ENCODE peak calls at places on chromosome 11, in ten cellular contexts. E is ovary, H is neural progenitor cell, K is PC-3, V is mesendoderm, F is iPS DF 6.9, A is GM12878, C is HCT116, Y is ascending aorta, Z is tibial nerve. J is an unnamed sample. For H3K4me1, the result is how much of the 10 kb centered on the place peaks cover.

GRCh38 chr11:10838083-10838482 is 19.8 kb downstream of the ZBED5 start:
- DNase-seq in E (no peak), H (no peak), K (no peak), V (no peak), F (no peak), A (no peak), C (no peak), Y (no peak), Z (no peak), J (no peak)

GRCh38 chr11:66002648-66003225 is 434 bp downstream of the BANF1 start:
- DNase-seq in E (peak), H (no peak), K (peak), V (peak), F (no peak), A (no peak), C (no peak), Y (no peak), Z (peak), J (no peak)

GRCh38 chr11:83827520-83827919 is 541.4 kb upstream of the CCDC90B start:
- DNase-seq in E (no peak), H (no peak), K (no peak), V (no peak), F (no peak), A (no peak), C (no peak), Y (no peak), Z (no peak), J (no peak)

GRCh38 chr11:31981457-31981856 is 109.4 kb upstream of the RCN1 start:
- DNase-seq in E (no peak), H (no peak), K (no peak), V (no peak), F (no peak), A (no peak), C (no peak), Y (no peak), Z (no peak), J (no peak)

GRCh38 chr11:12075822-12076821 is 34.3 kb upstream of the MICAL2 start:
- DNase-seq in E (no peak), H (no peak), K (peak), V (no peak), F (no peak), A (no peak), C (no peak), Y (peak), Z (no peak), J (no peak)

GRCh38 chr11:77083553-77084245 is 16.9 kb downstream of the CAPN5 start:
- DNase-seq in E (peak), H (no peak), K (no peak), V (no peak), F (no peak), A (no peak), C (no peak), Y (peak), Z (no peak), J (peak)

GRCh38 chr11:74909363-74909762 is 39.5 kb downstream of the XRRA1 start:
- DNase-seq in E (no peak), H (no peak), K (no peak), V (no peak), F (no peak), A (no peak), C (no peak), Y (no peak), Z (no peak), J (no peak)

GRCh38 chr11:65419773-65420481 is 2.7 kb upstream of the NEAT1 start:
- DNase-seq in E (peak), H (peak), K (peak), V (peak), F (no peak), A (no peak), C (peak), Y (peak), Z (peak), J (peak)

GRCh38 chr11:8262552-8263108 is 1.0 kb downstream of the LMO1 start:
- DNase-seq in E (peak), H (peak), K (peak), V (peak), F (no peak), A (no peak), C (no peak), Y (peak), Z (no peak), J (peak)

GRCh38 chr11:68503792-68504191 is 43.2 kb downstream of the PPP6R3 start:
- DNase-seq in E (no peak), H (no peak), K (no peak), V (no peak), F (no peak), A (no peak), C (no peak), Y (no peak), Z (no peak), J (no peak)
- H3K4me1 ChIP-seq in E (under half), H (under half), K (under half), V (under half), F (under half), A (under half), C (under half), Y (half or more), Z (under half), J (under half)

GRCh38 chr11:59556115-59556882 is 45.0 kb downstream of the OR4D9 start:
- DNase-seq in E (peak), H (peak), K (peak), V (peak), F (no peak), A (peak), C (peak), Y (peak), Z (peak), J (peak)
- H3K4me3 ChIP-seq in E (peak), H (peak), K (peak), V (peak), F (peak), A (peak), C (peak), Y (peak), Z (peak), J (peak)

GRCh38 chr11:68331338-68331947 is 19.1 kb downstream of the LRP5 start:
- DNase-seq in E (no peak), H (no peak), K (no peak), V (no peak), F (no peak), A (no peak), C (no peak), Y (no peak), Z (no peak), J (no peak)
- H3K4me1 ChIP-seq in E (under half), H (half or more), K (under half), V (under half), F (under half), A (under half), C (under half), Y (half or more), Z (under half), J (under half)

GRCh38 chr11:61162092-61162935 is 1.1 kb upstream of the VPS37C start:
- DNase-seq in E (no peak), H (no peak), K (peak), V (peak), F (no peak), A (no peak), C (peak), Y (no peak), Z (no peak), J (no peak)

GRCh38 chr11:61163714-61164609 is 2.7 kb upstream of the VPS37C start:
- DNase-seq in E (no peak), H (no peak), K (no peak), V (no peak), F (no peak), A (no peak), C (no peak), Y (peak), Z (no peak), J (peak)

GRCh38 chr11:61161190-61162091 is at the start of gene VPS37C:
- DNase-seq in E (peak), H (peak), K (peak), V (peak), F (peak), A (peak), C (peak), Y (peak), Z (peak), J (peak)

GRCh38 chr11:61168292-61168691 is 7.1 kb upstream of the VPS37C start:
- DNase-seq in E (no peak), H (no peak), K (no peak), V (no peak), F (no peak), A (no peak), C (no peak), Y (no peak), Z (no peak), J (no peak)

DNA sequence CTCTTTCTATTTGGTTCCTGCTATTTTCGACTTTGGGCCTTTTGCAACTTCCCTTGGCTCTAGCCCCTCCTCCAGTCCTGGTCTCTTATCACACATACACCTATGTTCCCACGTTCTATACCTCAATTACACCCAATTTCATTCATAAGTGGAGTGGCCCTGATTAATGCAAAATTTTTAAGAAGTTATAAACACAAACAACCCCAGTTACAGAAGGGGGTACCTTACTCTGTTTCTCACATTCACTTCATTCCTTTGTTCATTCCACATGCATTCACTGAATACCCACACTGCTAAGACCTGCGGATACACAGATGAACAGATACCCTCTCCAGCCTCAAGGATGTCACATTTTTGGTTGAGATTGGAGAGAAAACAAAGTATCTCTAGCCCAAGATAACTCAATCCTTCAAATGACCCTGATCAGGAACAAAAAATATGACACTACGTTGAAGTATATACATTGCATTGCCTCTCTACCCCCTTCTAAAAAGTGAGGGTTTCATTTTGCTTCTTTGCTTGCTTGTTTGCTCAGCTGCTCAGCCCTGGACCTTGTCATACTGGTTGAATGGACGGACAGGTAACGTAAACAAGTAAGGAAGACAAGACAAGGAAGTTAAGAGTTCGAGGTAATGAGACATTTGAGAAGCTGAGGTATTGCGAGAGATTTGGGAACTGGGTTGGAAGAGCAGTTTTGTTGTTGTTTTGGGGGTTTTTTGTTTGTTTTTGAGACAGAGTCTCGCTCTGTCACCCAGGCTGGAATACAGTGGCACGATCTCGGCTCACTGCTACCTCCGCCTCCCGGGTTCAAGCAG is 3.6 kb upstream of the VPS37C start:
- DNase-seq in E (no peak), H (no peak), K (no peak), V (peak), F (no peak), A (no peak), C (no peak), Y (no peak), Z (no peak), J (no peak)
- H3K4me3 ChIP-seq in E (no peak), H (no peak), K (no peak), V (no peak), F (no peak), A (peak), C (no peak), Y (no peak), Z (no peak), J (no peak)

J was measured in Peyer's patch.